ENCODE peak calls at places on chromosomes 1 and 21, in ten cellular contexts. E is heart right ventricle, D is neuronal stem cell, U is psoas muscle, N is left ventricle myocardium inferior, H is uterus, Y is mammary epithelial cell, P is DND-41, M is K562, K is tibial nerve. G is an unnamed sample. For H3K4me1, the result is how much of the 10 kb centered on the place peaks cover.

GRCh38 chr21:31235671-31236450 is 108.2 kb downstream of the TIAM1 start:
- DNase-seq in E (no peak), D (no peak), U (no peak), N (no peak), H (no peak), Y (peak), P (no peak), M (no peak), K (no peak), G (no peak)

GRCh38 chr21:44800971-44801467 is 601 bp downstream of the UBE2G2 start:
- DNase-seq in E (no peak), D (no peak), U (no peak), N (no peak), H (no peak), Y (peak), P (peak), M (peak), K (no peak), G (no peak)

GRCh38 chr1:32204943-32205361 is 519 bp upstream of the IQCC start:
- DNase-seq in E (no peak), D (no peak), U (no peak), N (no peak), H (no peak), Y (no peak), P (no peak), M (no peak), K (no peak), G (no peak)

GRCh38 chr1:49356594-49356993 is 579.9 kb upstream of the BEND5 start:
- DNase-seq in E (no peak), D (no peak), U (no peak), N (no peak), H (no peak), Y (peak), P (no peak), M (no peak), K (no peak), G (no peak)

GRCh38 chr1:19040010-19040680 is 83.7 kb upstream of the IFFO2 start:
- DNase-seq in E (no peak), D (no peak), U (no peak), N (no peak), H (no peak), Y (no peak), P (no peak), M (no peak), K (no peak), G (no peak)

GRCh38 chr1:194117582-194117981 is 931.2 kb upstream of the B3GALT2 start:
- DNase-seq in E (no peak), D (no peak), U (no peak), N (no peak), H (no peak), Y (no peak), P (no peak), M (no peak), K (no peak), G (no peak)

GRCh38 chr1:211013346-211014240 is 120.4 kb downstream of the KCNH1 start:
- DNase-seq in E (no peak), D (no peak), U (no peak), N (no peak), H (no peak), Y (no peak), P (no peak), M (no peak), K (no peak), G (no peak)

GRCh38 chr21:43368685-43369084 is 58.2 kb downstream of the SIK1 start:
- DNase-seq in E (no peak), D (no peak), U (no peak), N (no peak), H (no peak), Y (no peak), P (no peak), M (no peak), K (no peak), G (no peak)

GRCh38 chr1:152654110-152654509 is 9.1 kb upstream of the LCE2D start:
- DNase-seq in E (no peak), D (peak), U (no peak), N (no peak), H (no peak), Y (peak), P (peak), M (peak), K (no peak), G (peak)

GRCh38 chr1:198678901-198679329 is 40.1 kb downstream of the PTPRC start:
- DNase-seq in E (no peak), D (no peak), U (no peak), N (no peak), H (no peak), Y (no peak), P (no peak), M (no peak), K (no peak), G (peak)

GRCh38 chr1:198678301-198678836 is 39.5 kb downstream of the PTPRC start:
- DNase-seq in E (no peak), D (no peak), U (no peak), N (no peak), H (no peak), Y (no peak), P (no peak), M (no peak), K (no peak), G (peak)

GRCh38 chr1:198681247-198681646 is 42.4 kb downstream of the PTPRC start:
- DNase-seq in E (no peak), D (no peak), U (no peak), N (no peak), H (no peak), Y (no peak), P (peak), M (no peak), K (no peak), G (no peak)

GRCh38 chr1:198680174-198680871 is 41.5 kb downstream of the PTPRC start:
- DNase-seq in E (no peak), D (no peak), U (no peak), N (no peak), H (no peak), Y (no peak), P (peak), M (no peak), K (no peak), G (no peak)

DNA sequence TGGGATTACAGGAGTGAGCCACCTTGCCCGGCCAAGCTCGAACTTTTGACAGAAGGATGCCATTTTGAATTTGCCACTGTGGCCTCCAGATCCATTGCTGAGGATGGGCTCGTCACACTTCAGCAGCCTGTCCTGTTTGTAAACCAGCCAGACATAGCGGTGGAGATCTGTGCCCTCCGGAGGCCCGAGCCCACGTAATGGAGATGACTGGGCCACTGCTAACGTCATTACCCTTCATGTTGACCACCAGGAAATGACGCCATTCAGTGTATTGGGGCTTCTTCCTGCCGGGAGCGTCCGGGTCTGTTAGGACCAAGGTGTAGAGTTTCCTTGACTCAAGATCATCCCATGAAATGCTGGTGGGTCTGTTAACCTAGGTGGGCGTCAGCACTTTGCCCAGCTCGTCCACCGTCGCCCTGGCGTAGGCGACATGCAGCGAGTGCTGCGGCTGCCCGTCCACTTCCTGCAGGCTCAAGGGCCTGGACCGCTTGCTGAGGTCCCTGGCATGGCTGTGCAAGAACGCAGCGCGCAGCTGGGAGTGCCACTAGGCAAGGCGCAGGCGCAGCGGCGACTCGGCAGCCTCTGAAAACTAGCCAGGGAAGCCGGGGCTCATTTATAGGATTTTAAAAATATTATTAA is 40.8 kb downstream of the PTPRC start:
- DNase-seq in E (no peak), D (no peak), U (no peak), N (no peak), H (no peak), Y (no peak), P (no peak), M (no peak), K (no peak), G (peak)
- H3K4me1 ChIP-seq in E (under half), D (under half), U (under half), N (under half), H (under half), Y (under half), P (half or more), M (under half), K (under half), G (half or more)

DNA sequence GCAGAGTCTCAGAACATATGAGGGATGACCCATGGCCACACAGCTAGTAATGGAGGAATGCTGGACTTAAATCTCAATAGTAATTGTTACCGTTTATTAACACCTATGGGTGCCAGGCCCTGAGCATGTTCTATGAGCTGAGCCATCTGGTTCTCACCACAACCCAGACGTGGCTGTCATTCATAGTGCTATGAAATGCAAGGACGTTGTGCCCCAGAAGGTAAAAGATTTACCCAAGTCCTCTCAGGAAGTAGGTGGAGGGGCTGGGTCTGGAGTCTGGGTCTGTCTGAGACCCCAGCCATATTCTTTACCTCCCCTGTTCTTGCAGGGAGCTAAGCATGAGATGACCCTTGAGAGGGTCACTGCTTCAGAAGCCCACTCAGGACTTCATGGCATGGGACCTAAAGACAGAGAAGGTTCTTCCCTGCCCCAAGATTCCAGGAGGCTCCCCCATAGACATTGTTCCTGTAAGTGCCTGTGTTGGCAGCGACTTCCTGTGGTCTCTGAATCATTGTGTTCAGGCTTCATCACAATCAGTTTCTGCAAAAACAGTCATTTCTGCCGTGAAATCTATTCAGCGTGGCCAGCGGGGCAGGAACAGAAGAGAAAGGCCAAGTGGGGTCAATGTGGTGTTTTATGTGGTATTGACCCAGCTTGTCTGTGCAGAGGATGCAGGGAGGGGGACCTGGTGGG is 475.4 kb downstream of the PTPRU start:
- DNase-seq in E (no peak), D (no peak), U (no peak), N (no peak), H (no peak), Y (peak), P (no peak), M (no peak), K (no peak), G (no peak)
- H3K27ac ChIP-seq in E (peak), D (no peak), U (no peak), N (no peak), H (no peak), Y (peak), P (no peak), M (no peak), K (no peak), G (no peak)

GRCh38 chr1:23556661-23557470 is 2.4 kb downstream of the ID3 start:
- DNase-seq in E (no peak), D (no peak), U (no peak), N (no peak), H (no peak), Y (peak), P (no peak), M (no peak), K (no peak), G (no peak)
- H3K4me1 ChIP-seq in E (half or more), D (under half), U (under half), N (half or more), H (under half), Y (under half), P (half or more), M (half or more), K (under half), G (half or more)

DNA sequence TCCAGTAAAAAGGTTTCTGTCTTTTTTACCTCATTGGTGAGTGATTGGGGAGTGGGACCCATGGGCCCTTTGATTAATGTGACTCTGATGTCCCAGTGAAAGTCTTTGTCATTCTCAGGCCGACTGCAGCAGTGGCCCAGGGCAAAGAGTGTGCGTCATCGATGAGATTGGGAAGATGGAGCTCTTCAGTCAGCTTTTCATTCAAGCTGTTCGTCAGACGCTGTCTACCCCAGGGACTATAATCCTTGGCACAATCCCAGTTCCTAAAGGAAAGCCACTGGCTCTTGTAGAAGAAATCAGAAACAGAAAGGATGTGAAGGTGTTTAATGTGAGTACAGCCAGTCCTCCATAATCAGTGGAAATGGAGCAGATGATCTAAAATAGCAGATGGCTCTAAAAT is 19.4 kb downstream of the NTPCR start:
- DNase-seq in E (no peak), D (no peak), U (no peak), N (no peak), H (no peak), Y (no peak), P (no peak), M (no peak), K (no peak), G (no peak)
- H3K27ac ChIP-seq in E (no peak), D (no peak), U (peak), N (peak), H (no peak), Y (no peak), P (no peak), M (no peak), K (no peak), G (no peak)

DNA sequence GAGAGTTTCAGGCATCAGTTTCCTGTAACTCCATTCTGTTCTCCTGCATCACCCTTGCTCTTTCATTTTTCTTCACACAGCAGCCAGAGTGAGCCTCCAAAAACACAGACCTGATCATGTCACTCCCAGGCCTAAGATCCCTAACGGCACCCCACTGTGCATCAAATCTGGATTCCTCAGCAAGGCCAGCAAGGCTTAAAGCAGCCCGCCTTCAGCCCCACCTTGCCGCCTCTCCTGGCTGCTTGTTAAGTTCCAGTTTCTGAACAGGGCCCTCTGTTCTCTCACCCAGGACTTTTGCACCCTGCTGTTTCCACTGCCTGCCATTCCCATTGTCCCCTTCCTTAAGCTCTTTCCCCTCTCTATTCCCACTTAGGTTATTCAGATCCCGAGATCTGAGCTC is 29.3 kb downstream of the C1orf116 start:
- DNase-seq in E (no peak), D (no peak), U (no peak), N (no peak), H (no peak), Y (no peak), P (no peak), M (no peak), K (no peak), G (no peak)
- H3K4me1 ChIP-seq in E (under half), D (under half), U (under half), N (under half), H (under half), Y (half or more), P (under half), M (under half), K (under half), G (under half)

GRCh38 chr1:157132111-157132510 is 6.1 kb downstream of the ETV3 start:
- DNase-seq in E (no peak), D (no peak), U (no peak), N (no peak), H (no peak), Y (no peak), P (no peak), M (no peak), K (no peak), G (no peak)
- H3K27ac ChIP-seq in E (no peak), D (no peak), U (no peak), N (no peak), H (no peak), Y (no peak), P (no peak), M (no peak), K (no peak), G (no peak)

GRCh38 chr1:208165659-208166058 is 78.5 kb downstream of the PLXNA2 start:
- DNase-seq in E (no peak), D (no peak), U (no peak), N (no peak), H (peak), Y (peak), P (no peak), M (no peak), K (no peak), G (no peak)
- H3K4me1 ChIP-seq in E (half or more), D (under half), U (half or more), N (half or more), H (under half), Y (under half), P (under half), M (under half), K (under half), G (under half)

DNA sequence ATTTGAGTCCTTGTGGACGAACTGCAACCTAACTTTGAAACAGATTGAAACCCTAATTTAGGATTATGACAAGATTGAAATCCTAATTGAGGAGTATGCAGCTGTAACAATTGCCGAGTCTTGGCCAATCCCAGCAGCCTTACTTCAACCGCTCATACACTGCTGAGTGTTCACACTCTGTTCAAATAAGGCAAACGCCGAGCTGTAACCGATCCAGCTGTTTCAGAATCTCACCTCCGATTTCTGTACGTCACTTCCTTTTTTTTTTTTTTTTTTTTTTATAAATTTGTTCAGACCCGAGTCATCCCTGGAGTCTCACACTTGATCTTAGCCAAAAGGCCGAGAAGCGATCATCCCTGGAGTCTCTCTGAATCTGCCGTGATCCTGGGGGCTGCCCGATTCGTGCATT is 22.3 kb upstream of the ATP5PO start:
- DNase-seq in E (no peak), D (no peak), U (no peak), N (no peak), H (no peak), Y (no peak), P (no peak), M (no peak), K (no peak), G (peak)
- H3K27ac ChIP-seq in E (peak), D (no peak), U (no peak), N (no peak), H (no peak), Y (no peak), P (peak), M (no peak), K (no peak), G (peak)

GRCh38 chr1:12472798-12473551 is 145.0 kb downstream of the DHRS3 start:
- DNase-seq in E (peak), D (no peak), U (no peak), N (no peak), H (no peak), Y (no peak), P (peak), M (peak), K (no peak), G (peak)

GRCh38 chr1:12469493-12469892 is 148.5 kb downstream of the DHRS3 start:
- DNase-seq in E (no peak), D (no peak), U (no peak), N (no peak), H (no peak), Y (no peak), P (no peak), M (peak), K (no peak), G (no peak)

GRCh38 chr1:12473596-12474329 is 144.2 kb downstream of the DHRS3 start:
- DNase-seq in E (no peak), D (no peak), U (no peak), N (peak), H (no peak), Y (no peak), P (peak), M (no peak), K (no peak), G (no peak)

GRCh38 chr1:12469990-12470389 is 148.0 kb downstream of the DHRS3 start:
- DNase-seq in E (no peak), D (no peak), U (no peak), N (no peak), H (no peak), Y (no peak), P (no peak), M (no peak), K (no peak), G (no peak)

GRCh38 chr1:12472410-12472797 is 145.6 kb downstream of the DHRS3 start:
- DNase-seq in E (no peak), D (no peak), U (no peak), N (no peak), H (no peak), Y (no peak), P (no peak), M (no peak), K (no peak), G (no peak)
- H3K4me1 ChIP-seq in E (half or more), D (under half), U (half or more), N (half or more), H (under half), Y (under half), P (half or more), M (half or more), K (under half), G (half or more)

G was measured in CD8-positive, alpha-beta memory T cell.